ENCODE peak calls at places on chromosomes 1 and 21, in four cellular contexts. C is psoas muscle, N is tibial nerve, J is Calu3. U is an unnamed sample.

GRCh38 chr1:170032531-170033295 is 41.8 kb downstream of the KIFAP3 start:
- DNase-seq in C (no peak), N (no peak), J (no peak), U (no peak)

GRCh38 chr21:34911360-34911759 is 137.7 kb downstream of the RUNX1 start:
- DNase-seq in N (no peak), C (no peak), J (no peak), U (no peak)

GRCh38 chr1:163872067-163872466 is 550.3 kb downstream of the NUF2 start:
- DNase-seq in J (no peak), N (no peak), C (no peak), U (no peak)

GRCh38 chr1:164608651-164609057 is 49.7 kb downstream of the PBX1 start:
- DNase-seq in N (no peak), C (no peak), J (no peak), U (no peak)

GRCh38 chr21:25997788-25998611 is 172.6 kb downstream of the APP start:
- DNase-seq in C (no peak), J (peak; percentile 55), N (no peak), U (no peak)

GRCh38 chr1:118275716-118276115 is 90.7 kb upstream of the SPAG17 start:
- DNase-seq in N (no peak), C (no peak), J (no peak), U (no peak)

GRCh38 chr21:46559291-46559983 is 45.4 kb downstream of the S100B start:
- DNase-seq in J (no peak), N (no peak), C (no peak), U (no peak)

GRCh38 chr1:26288311-26288941 is 8.5 kb downstream of the SH3BGRL3 start:
- DNase-seq in C (no peak), N (no peak), J (no peak), U (no peak)

GRCh38 chr1:217534566-217534965 is 96.3 kb downstream of the GPATCH2 start:
- DNase-seq in N (no peak), C (no peak), J (no peak), U (no peak)

GRCh38 chr1:178189814-178190213 is 95.9 kb downstream of the RASAL2 start:
- DNase-seq in J (peak; percentile 60), C (no peak), N (peak; percentile 12), U (peak; percentile 27)

GRCh38 chr1:16920951-16921350 is 780 bp upstream of the CROCC start:
- DNase-seq in J (no peak), C (peak; percentile 6), N (no peak), U (no peak)

GRCh38 chr1:186046437-186047233 is 312.4 kb downstream of the HMCN1 start:
- DNase-seq in J (no peak), C (no peak), N (no peak), U (no peak)

GRCh38 chr1:177423083-177423482 is 252.3 kb downstream of the BRINP2 start:
- DNase-seq in C (no peak), J (no peak), N (no peak), U (no peak)

GRCh38 chr1:201288765-201289164 is 5.5 kb downstream of the PKP1 start:
- DNase-seq in C (no peak), J (no peak), N (no peak), U (no peak)

GRCh38 chr21:26050857-26051256 is 119.7 kb downstream of the APP start:
- DNase-seq in C (no peak), J (no peak), N (no peak), U (no peak)

GRCh38 chr1:184513421-184513820 is 126.6 kb downstream of the C1orf21 start:
- DNase-seq in C (no peak), J (no peak), N (no peak), U (no peak)

GRCh38 chr21:36628096-36628495 is 70.8 kb upstream of the SIM2 start:
- DNase-seq in C (no peak), N (no peak), J (no peak), U (no peak)

GRCh38 chr21:39020751-39021474 is 162.3 kb downstream of the PSMG1 start:
- DNase-seq in C (no peak), N (no peak), J (no peak), U (no peak)

GRCh38 chr1:205191127-205191577 is 20.4 kb downstream of the DSTYK start:
- DNase-seq in C (no peak), J (no peak), N (no peak), U (no peak)

GRCh38 chr1:114758251-114758832 is 558 bp upstream of the CSDE1 start:
- DNase-seq in J (no peak), C (no peak), N (no peak), U (no peak)

GRCh38 chr21:25639922-25640670 is 1.0 kb downstream of the JAM2 start:
- DNase-seq in C (peak; percentile 23), N (peak; percentile 25), J (no peak), U (peak; percentile 62)

GRCh38 chr21:24903954-24904635 is 703.2 kb downstream of the MRPL39 start:
- DNase-seq in J (no peak), C (no peak), N (no peak), U (no peak)

GRCh38 chr1:164675342-164675904 is 116.4 kb downstream of the PBX1 start:
- DNase-seq in J (peak; percentile 39), C (no peak), N (no peak), U (no peak)

GRCh38 chr1:8061673-8062386 is 35.7 kb upstream of the ERRFI1 start:
- DNase-seq in J (no peak), N (no peak), C (no peak), U (no peak)

GRCh38 chr21:44498280-44498964 is 41.6 kb downstream of the KRTAP10-1 start:
- DNase-seq in N (no peak), J (no peak), C (no peak), U (no peak)

GRCh38 chr1:210736681-210737080 is 397.3 kb downstream of the KCNH1 start:
- DNase-seq in N (no peak), C (no peak), J (no peak), U (no peak)

GRCh38 chr1:24139846-24140425 is 3.0 kb downstream of the IL22RA1 start:
- DNase-seq in J (no peak), N (no peak), C (no peak), U (no peak)

GRCh38 chr1:109807822-109808680 is 44.3 kb upstream of the EPS8L3 start:
- DNase-seq in J (peak; percentile 13), N (no peak), C (no peak), U (no peak)

GRCh38 chr1:19949016-19949415 is 25.6 kb upstream of the PLA2G2E start:
- DNase-seq in C (no peak), J (peak; percentile 46), N (no peak), U (no peak)

DNA sequence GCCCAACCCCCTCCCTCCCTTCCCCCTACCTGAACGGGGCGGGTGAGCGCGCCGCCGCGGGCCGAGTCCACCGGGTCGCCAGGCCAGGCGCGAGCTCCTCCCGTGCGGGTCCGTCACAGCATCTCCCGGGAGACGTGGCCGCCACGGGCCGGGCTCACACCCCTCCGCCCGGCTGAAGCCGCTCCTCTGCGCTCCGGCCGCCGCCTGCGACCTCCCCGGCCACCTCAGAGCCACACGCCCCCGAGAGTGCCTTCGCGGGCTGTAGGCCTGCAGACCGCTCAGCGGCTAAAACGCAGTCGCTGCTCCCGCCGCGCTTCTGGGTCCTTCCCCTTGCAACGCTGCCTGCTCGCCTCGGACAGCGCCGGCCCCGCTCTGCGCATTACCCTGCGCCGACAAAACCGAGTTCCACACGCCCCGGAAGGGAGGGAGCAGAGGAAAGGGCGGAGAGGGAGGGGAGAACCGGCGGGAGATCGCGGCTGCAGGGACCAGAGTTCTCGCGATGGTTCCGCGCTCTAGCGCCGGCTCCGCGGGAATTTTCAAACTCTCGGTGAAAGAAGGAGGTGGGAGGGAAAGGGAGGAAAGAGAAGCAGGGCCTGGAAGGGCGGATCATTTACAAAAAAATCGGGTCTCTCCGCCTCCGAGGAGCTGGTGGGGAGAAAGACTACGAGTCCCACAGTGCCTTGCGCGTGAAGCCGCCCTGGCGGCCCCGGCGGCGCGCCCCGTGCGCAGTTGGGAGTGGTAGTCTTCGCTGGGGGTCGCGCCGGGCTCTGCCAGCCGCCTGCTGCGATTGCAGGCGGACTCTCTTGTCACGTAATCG is at the start of gene AHCTF1:
- DNase-seq in N (peak; percentile 95), C (peak; percentile 95), J (peak; percentile 97), U (peak; percentile 95)
- TF ChIP-seq CTCF in N (no peak), C (no peak), J (no peak), U (no peak)

DNA sequence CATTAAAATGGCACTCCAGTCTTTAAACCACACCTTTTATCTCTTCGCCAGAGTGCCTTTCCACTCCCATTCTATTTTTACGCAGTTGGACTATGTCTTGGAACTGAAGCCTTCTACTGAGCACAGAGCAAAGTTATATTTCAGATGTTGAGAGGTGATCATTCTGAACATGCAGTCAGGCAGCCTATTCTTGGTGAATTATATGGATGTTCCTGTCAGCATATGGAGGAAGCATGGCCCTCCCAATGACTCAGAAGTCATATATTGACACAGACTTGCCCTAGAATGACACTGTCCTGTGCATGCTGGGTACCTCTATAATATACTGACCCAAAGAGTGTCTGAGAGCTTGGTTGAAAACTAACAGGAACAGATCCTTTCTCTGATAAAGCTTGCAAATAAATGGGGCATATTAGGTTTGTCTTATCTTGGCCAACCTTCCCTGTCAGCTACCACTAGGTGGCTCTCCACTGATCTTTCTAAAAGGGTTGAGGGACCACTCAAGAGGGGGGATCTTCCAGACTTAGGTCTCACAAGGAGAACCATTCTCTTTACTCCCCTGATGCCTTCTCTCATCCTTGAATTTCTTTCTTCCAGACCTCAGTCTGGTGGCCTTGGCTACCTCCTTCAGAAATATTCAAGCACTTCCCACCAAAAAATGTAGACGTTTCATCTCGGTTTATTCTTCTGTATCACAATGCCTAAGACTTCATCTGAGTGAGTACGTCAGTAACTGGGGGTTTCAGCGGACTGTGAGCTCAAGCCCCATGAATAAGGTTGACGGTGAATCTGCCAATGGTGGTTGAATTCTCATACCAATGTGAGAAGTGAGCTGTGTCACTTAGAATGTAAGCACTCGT is 11.8 kb upstream of the ALG14 start:
- DNase-seq in J (peak; percentile 22), N (peak; percentile 17), C (no peak), U (peak; percentile 13)
- TF ChIP-seq CTCF in J (peak; percentile 82), N (peak; percentile 52), C (peak; percentile 66), U (peak; percentile 54)

DNA sequence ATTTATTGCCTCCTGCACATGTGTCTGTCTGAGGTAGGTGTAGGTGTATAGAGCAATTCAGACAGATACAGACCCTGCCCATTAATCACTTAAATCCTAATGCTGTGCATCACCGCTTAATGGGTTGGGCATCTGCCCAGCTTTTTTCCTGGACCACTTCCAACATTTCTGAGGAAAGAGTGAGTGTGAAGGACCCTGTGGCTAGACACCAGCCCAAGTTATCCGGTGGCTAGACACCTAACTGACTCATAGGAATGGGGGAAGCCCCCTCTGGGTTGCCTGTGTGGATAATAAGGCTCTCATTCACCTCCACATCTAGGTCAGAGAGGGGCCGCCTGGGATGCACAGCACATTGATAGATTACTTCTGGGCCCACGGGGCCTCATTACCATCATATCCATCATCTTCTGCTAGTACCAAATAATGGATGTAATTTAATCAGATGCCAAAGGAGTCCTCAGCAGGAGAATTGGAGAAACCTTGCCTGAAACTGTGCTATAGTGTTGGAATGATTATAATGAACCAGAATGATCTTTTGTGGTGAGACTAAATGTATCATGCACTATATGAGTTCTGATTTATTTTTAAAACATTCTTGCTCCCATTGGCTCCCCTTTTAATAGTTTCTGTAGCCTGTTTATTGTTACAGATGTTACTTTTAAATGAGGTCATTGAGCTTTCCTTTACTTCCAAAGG is 121.0 kb upstream of the RAVER2 start:
- DNase-seq in J (peak; percentile 46), N (no peak), C (no peak), U (no peak)
- TF ChIP-seq CTCF in J (no peak), N (no peak), C (no peak), U (no peak)

GRCh38 chr1:151501474-151501873 is 9.7 kb upstream of the CGN start:
- DNase-seq in N (no peak), C (no peak), J (peak; percentile 30), U (no peak)
- TF ChIP-seq CTCF in N (no peak), C (no peak), J (peak; percentile 36), U (no peak)